ENCODE peak calls at places on chromosomes 7 and 10, in five cellular contexts. Y is C1 segment of cervical spinal cord, D is cardiac fibroblast, Q is glutamatergic neuron, X is transverse colon. K is an unnamed sample.

GRCh38 chr10:21507066-21507669 is 18.3 kb downstream of the SKIDA1 start:
- DNase-seq in Y (no peak), D (no peak), Q (peak; percentile 18), X (no peak), K (no peak)

GRCh38 chr10:73653701-73654100 is 2.1 kb downstream of the SYNPO2L start:
- DNase-seq in Y (no peak), D (peak; percentile 58), Q (no peak), X (no peak), K (peak; percentile 70)

GRCh38 chr7:1130021-1130990 is 29.7 kb downstream of the ZFAND2A start:
- DNase-seq in Y (no peak), D (no peak), Q (no peak), X (no peak), K (no peak)

GRCh38 chr7:131052285-131052942 is 275.3 kb upstream of the MKLN1 start:
- DNase-seq in Y (no peak), D (no peak), Q (no peak), X (no peak), K (no peak)

GRCh38 chr10:79496896-79497295 is 15.4 kb upstream of the EIF5AL1 start:
- DNase-seq in Y (no peak), D (no peak), Q (no peak), X (no peak), K (no peak)

GRCh38 chr7:31466036-31466435 is 47.9 kb upstream of the ITPRID1 start:
- DNase-seq in Y (no peak), D (no peak), Q (no peak), X (no peak), K (no peak)

GRCh38 chr7:236967-237366 is 44.6 kb downstream of the FAM20C start:
- DNase-seq in Y (no peak), D (no peak), Q (no peak), X (no peak), K (no peak)

GRCh38 chr10:124906551-124907001 is 35.3 kb upstream of the ZRANB1 start:
- DNase-seq in Y (no peak), D (peak; percentile 73), Q (no peak), X (no peak), K (peak; percentile 67)

GRCh38 chr7:13988011-13988410 is 1.5 kb downstream of the ETV1 start:
- DNase-seq in Y (no peak), D (peak; percentile 72), Q (no peak), X (no peak), K (peak; percentile 11)

GRCh38 chr10:77163670-77164348 is 473.8 kb downstream of the KCNMA1 start:
- DNase-seq in Y (peak; percentile 18), D (peak; percentile 91), Q (peak; percentile 39), X (peak; percentile 60), K (peak; percentile 95)

GRCh38 chr10:66586073-66586472 is 339.8 kb upstream of the LRRTM3 start:
- DNase-seq in Y (no peak), D (peak; percentile 5), Q (no peak), X (peak; percentile 24), K (peak; percentile 67)

GRCh38 chr7:105198223-105198622 is 184.2 kb downstream of the KMT2E start:
- DNase-seq in Y (no peak), D (peak; percentile 76), Q (no peak), X (no peak), K (peak; percentile 67)

GRCh38 chr10:95268438-95268837 is 22.4 kb downstream of the PDLIM1 start:
- DNase-seq in Y (no peak), D (peak; percentile 97), Q (no peak), X (no peak), K (no peak)

GRCh38 chr10:49324711-49325110 is 25.7 kb downstream of the C10orf71 start:
- DNase-seq in Y (no peak), D (no peak), Q (no peak), X (no peak), K (no peak)

GRCh38 chr7:116671681-116672595 is at the start of gene MET:
- DNase-seq in Y (peak; percentile 69), D (peak; percentile 67), Q (peak; percentile 75), X (peak; percentile 86), K (peak; percentile 95)

GRCh38 chr7:53350241-53350640 is 314.8 kb downstream of the POM121L12 start:
- DNase-seq in Y (no peak), D (no peak), Q (peak; percentile 87), X (peak; percentile 27), K (peak; percentile 22)

K was measured in myocyte.